ENCODE peak calls at places on chromosomes 6 and 20, in six cellular contexts. W is GM12878, O is A549, A is endothelial cell of umbilical vein, F is HepG2, J is K562. G is an unnamed sample.

GRCh38 chr6:36676142-36677058 is 2.1 kb upstream of the CDKN1A start:
- DNase-seq in W (no peak), A (peak), F (peak), O (no peak), J (no peak), G (no peak)

GRCh38 chr20:50932881-50933280 is 1.6 kb upstream of the ADNP start:
- DNase-seq in J (no peak), W (no peak), F (no peak), A (no peak), O (no peak), G (no peak)

GRCh38 chr20:63441136-63441776 is 31.2 kb downstream of the KCNQ2 start:
- DNase-seq in A (no peak), W (peak), O (no peak), F (no peak), J (no peak), G (peak)

GRCh38 chr6:129269891-129270290 is 387.0 kb downstream of the LAMA2 start:
- DNase-seq in F (no peak), W (no peak), O (no peak), A (no peak), J (no peak), G (no peak)

GRCh38 chr6:45387236-45387635 is 9.5 kb upstream of the SUPT3H start:
- DNase-seq in W (no peak), F (no peak), O (no peak), A (no peak), J (no peak), G (no peak)

GRCh38 chr6:50822078-50822476 is 3.4 kb downstream of the TFAP2B start:
- DNase-seq in F (no peak), A (no peak), O (no peak), W (no peak), J (no peak), G (no peak)

GRCh38 chr6:138486249-138487121 is 12.8 kb downstream of the NHSL1 start:
- DNase-seq in F (peak), W (no peak), A (no peak), J (no peak), O (no peak), G (no peak)

GRCh38 chr20:34220581-34220980 is 20.6 kb upstream of the ASIP start:
- DNase-seq in F (no peak), W (no peak), J (no peak), O (no peak), A (peak), G (no peak)

GRCh38 chr6:89566930-89567634 is 71.5 kb downstream of the LYRM2 start:
- DNase-seq in A (no peak), W (no peak), J (no peak), F (peak), O (no peak), G (no peak)

GRCh38 chr6:52284131-52284459 is 447 bp downstream of the MCM3 start:
- DNase-seq in W (no peak), A (no peak), O (no peak), F (peak), J (peak), G (peak)

GRCh38 chr6:135227349-135227748 is 46.2 kb downstream of the MYB start:
- DNase-seq in O (no peak), J (no peak), W (no peak), F (peak), A (no peak), G (no peak)

GRCh38 chr6:112636650-112637260 is 289.6 kb downstream of the RFPL4B start:
- DNase-seq in F (no peak), O (no peak), A (no peak), J (no peak), W (no peak), G (no peak)

GRCh38 chr20:57996936-57997629 is 231.4 kb downstream of the ANKRD60 start:
- DNase-seq in W (no peak), O (peak), J (no peak), F (no peak), A (peak), G (no peak)

GRCh38 chr6:89596056-89596455 is 42.5 kb downstream of the LYRM2 start:
- DNase-seq in J (no peak), W (peak), F (no peak), A (no peak), O (no peak), G (no peak)

GRCh38 chr6:3318821-3319540 is 60.2 kb downstream of the PSMG4 start:
- DNase-seq in A (no peak), F (no peak), W (no peak), O (no peak), J (no peak), G (no peak)

GRCh38 chr6:34587851-34588250 is 31.7 kb upstream of the SPDEF start:
- DNase-seq in J (no peak), O (no peak), A (no peak), W (no peak), F (no peak), G (no peak)

GRCh38 chr6:54801669-54802068 is 44.9 kb upstream of the FAM83B start:
- DNase-seq in W (no peak), J (no peak), A (peak), F (no peak), O (no peak), G (peak)

GRCh38 chr20:18314786-18315406 is 26.6 kb downstream of the ZNF133 start:
- DNase-seq in F (no peak), A (no peak), O (peak), J (no peak), W (no peak), G (no peak)

GRCh38 chr6:169009658-169010057 is 244.0 kb downstream of the THBS2 start:
- DNase-seq in J (no peak), O (no peak), W (no peak), F (no peak), A (no peak), G (no peak)

GRCh38 chr6:169019727-169020491 is 233.7 kb downstream of the THBS2 start:
- DNase-seq in F (peak), A (no peak), J (no peak), W (no peak), O (no peak), G (peak)

GRCh38 chr6:169019111-169019510 is 234.5 kb downstream of the THBS2 start:
- DNase-seq in O (no peak), A (no peak), J (no peak), W (no peak), F (no peak), G (no peak)

GRCh38 chr6:169016758-169017157 is 236.9 kb downstream of the THBS2 start:
- DNase-seq in O (no peak), J (no peak), A (no peak), F (no peak), W (no peak), G (no peak)

DNA sequence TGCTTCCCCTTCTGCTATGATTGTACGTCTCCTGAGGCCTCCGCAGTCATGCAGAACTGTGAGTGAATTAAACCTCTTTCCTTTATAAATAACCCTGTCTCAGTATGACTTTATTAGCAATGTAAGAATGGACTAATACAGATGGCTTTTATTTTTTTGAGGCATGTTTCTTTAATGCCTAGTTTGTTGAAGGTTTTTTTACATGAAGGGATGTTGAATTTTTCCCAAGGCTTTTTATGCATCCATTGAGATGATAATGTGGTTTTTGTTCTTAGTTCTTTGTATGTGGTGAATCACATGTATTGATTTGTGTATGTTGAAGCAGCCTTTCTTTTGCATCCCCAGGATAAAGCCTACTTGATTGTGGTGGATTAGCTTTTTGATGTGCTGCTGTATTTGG is 239.0 kb downstream of the THBS2 start:
- DNase-seq in J (no peak), A (no peak), O (no peak), W (no peak), F (no peak), G (no peak)
- H3K4me3 ChIP-seq in J (no peak), A (no peak), O (no peak), W (no peak), F (no peak), G (no peak)

DNA sequence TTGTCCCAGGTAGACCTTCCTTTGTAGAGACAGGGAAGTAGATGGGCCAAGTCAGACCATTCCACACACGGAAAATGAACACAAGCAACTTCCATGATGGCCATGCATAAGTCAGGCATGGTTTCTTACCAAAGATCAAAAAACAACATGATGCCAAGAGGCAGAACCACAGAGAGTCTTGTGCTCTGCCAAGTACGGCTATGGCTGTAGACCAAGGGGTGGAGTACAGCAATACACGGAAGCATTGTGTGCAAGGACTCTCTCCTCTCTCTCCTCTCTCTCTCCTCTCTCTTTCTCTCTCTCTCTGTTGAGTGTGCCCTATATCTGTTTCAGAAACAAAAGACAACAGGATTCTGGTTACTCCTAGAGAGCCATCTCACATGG is 4.8 kb upstream of the DUSP22 start:
- DNase-seq in O (no peak), J (no peak), F (no peak), A (no peak), W (no peak), G (no peak)
- TF ChIP-seq POLR2A in O (no peak), J (no peak), F (no peak), A (no peak), W (no peak), G (no peak)

GRCh38 chr20:43446361-43446879 is 11.3 kb upstream of the SRSF6 start:
- DNase-seq in F (no peak), O (no peak), A (no peak), J (no peak), W (no peak), G (no peak)
- TF ChIP-seq MYC in F (peak), O (no peak), A (no peak), J (no peak), W (no peak), G (no peak)

GRCh38 chr6:133854633-133855598 is 34.0 kb upstream of the TCF21 start:
- DNase-seq in A (no peak), F (peak), O (no peak), J (no peak), W (no peak), G (no peak)
- H3K4me3 ChIP-seq in A (no peak), F (peak), O (no peak), J (no peak), W (no peak), G (no peak)

GRCh38 chr6:27812078-27812804 is 100.0 kb downstream of the OR2B2 start:
- DNase-seq in F (peak), J (no peak), W (no peak), O (no peak), A (no peak), G (no peak)
- TF ChIP-seq POLR2A in F (no peak), J (no peak), W (no peak), O (no peak), A (no peak), G (no peak)

GRCh38 chr6:29107758-29108157 is at the start of gene OR2J3:
- DNase-seq in O (no peak), J (no peak), A (no peak), W (no peak), F (no peak), G (no peak)

DNA sequence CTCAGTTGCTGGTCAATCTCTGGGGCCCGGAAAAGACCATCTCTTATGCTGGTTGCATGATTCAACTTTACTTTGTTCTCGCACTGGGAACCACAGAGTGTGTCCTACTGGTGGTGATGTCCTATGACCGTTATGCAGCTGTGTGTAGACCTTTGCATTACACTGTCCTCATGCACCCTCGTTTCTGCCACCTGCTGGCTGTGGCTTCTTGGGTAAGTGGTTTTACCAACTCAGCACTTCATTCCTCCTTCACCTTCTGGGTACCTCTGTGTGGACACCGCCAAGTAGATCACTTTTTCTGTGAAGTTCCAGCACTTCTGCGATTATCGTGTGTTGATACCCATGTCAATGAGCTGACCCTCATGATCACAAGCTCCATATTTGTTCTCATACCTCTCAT is 4.3 kb downstream of the OR2J3 start:
- DNase-seq in W (no peak), A (no peak), J (no peak), F (peak), O (no peak), G (peak)
- TF ChIP-seq MYC in W (no peak), A (no peak), J (no peak), F (no peak), O (no peak), G (no peak)

DNA sequence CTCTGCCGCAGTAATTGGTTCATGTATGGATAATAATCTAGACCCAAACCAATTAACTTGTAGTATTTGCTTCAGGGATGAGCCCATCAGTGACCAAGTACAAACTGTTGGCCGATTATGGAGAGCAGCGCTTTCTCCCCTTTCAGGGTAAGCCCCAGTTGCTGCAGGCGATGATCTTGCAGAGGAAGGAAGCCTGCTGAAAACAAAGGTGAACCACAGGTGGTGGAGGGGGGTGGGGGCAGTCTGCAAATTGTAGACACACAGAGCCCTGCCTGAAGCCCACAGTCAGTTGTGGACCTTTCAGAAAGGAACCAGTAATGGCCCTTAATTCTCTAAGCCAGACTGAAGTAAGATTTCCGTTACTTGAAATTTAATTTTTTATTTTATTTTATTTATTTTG is 167.9 kb upstream of the JARID2 start:
- DNase-seq in O (no peak), F (no peak), W (no peak), A (no peak), J (no peak), G (no peak)
- H3K4me3 ChIP-seq in O (no peak), F (no peak), W (no peak), A (no peak), J (no peak), G (no peak)

DNA sequence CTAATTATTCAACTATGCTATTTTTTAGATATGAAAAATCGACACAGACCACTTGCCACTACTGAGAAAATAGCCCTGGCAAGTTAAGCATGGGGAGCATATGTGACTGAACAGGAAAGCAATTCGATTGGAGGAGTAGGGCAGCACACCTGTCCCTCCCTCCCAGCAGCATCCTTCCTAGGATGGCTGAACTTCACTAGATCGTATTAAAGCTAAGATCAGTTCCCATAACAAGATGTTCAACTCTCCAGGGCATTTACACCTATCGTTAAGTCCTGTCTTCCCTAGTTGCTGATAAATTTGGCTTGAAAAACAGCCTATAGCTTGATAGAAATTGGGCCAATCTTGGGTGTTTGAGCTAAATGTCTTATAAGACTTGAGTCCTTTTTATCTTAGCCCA is 7.0 kb downstream of the PPP1R10 start:
- DNase-seq in A (no peak), J (no peak), F (no peak), O (no peak), W (no peak), G (no peak)
- TF ChIP-seq POLR2A in A (no peak), J (peak), F (no peak), O (no peak), W (no peak), G (no peak)

DNA sequence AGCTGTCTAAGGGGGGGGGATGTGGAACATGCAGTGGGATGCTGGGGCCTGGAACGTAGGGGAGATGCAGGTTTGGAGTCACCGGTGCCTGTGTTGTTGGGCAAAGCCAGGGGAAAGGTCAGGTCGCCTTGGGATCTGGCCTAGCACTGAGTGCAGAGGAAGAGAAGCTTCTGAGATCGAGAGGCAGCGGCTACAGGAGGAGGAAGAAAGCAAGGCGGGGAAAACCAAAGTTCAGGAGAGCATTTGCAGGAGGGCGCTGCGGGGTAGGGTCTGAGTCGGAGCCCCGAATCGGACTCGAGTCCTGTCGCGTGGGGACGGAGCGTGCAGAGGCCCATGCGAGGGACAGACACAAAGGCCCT is 1.0 kb upstream of the PLCG1 start:
- DNase-seq in J (no peak), W (no peak), O (no peak), A (no peak), F (no peak), G (no peak)
- TF ChIP-seq MYC in J (no peak), W (no peak), O (no peak), A (no peak), F (no peak), G (no peak)